ENCODE peak calls at places on chromosomes 12 and 14, in five cellular contexts. One of them, this sample, is unnamed.
A peak's percentile ranks its signal among the peaks of the same experiment; 100 is the strongest.

GRCh38 chr14:30472001-30472400 is 87.0 kb upstream of the G2E3 start:
- DNase-seq in H9: no peak
- DNase-seq in neuronal stem cell: no peak
- DNase-seq in mesenchymal stem cell: no peak
- DNase-seq in H1: no peak
- DNase-seq in this sample: no peak

GRCh38 chr14:89563503-89563902 is 146.5 kb upstream of the FOXN3 start:
- DNase-seq in H9: no peak
- DNase-seq in neuronal stem cell: no peak
- DNase-seq in mesenchymal stem cell: no peak
- DNase-seq in H1: no peak
- DNase-seq in this sample: no peak

GRCh38 chr12:59459966-59460365 is 135.9 kb upstream of the SLC16A7 start:
- DNase-seq in H9: no peak
- DNase-seq in neuronal stem cell: no peak
- DNase-seq in mesenchymal stem cell: no peak
- DNase-seq in H1: no peak
- DNase-seq in this sample: no peak

GRCh38 chr14:73752297-73752992 is 38.3 kb upstream of the PNMA1 start:
- DNase-seq in H9: peak; percentile 41
- DNase-seq in neuronal stem cell: no peak
- DNase-seq in mesenchymal stem cell: peak; percentile 60
- DNase-seq in H1: no peak
- DNase-seq in this sample: peak; percentile 88

GRCh38 chr14:83825836-83826235 is 1704.1 kb upstream of the FLRT2 start:
- DNase-seq in H9: no peak
- DNase-seq in neuronal stem cell: no peak
- DNase-seq in mesenchymal stem cell: no peak
- DNase-seq in H1: no peak
- DNase-seq in this sample: no peak

GRCh38 chr12:119819322-119819721 is 57.8 kb downstream of the CIT start:
- DNase-seq in H9: no peak
- DNase-seq in neuronal stem cell: no peak
- DNase-seq in mesenchymal stem cell: no peak
- DNase-seq in H1: no peak
- DNase-seq in this sample: no peak

GRCh38 chr14:104685216-104685997 is 4.0 kb upstream of the INF2 start:
- DNase-seq in H9: no peak
- DNase-seq in neuronal stem cell: no peak
- DNase-seq in mesenchymal stem cell: no peak
- DNase-seq in H1: no peak
- DNase-seq in this sample: peak; percentile 31

GRCh38 chr14:96616168-96616681 is 114.0 kb downstream of the PAPOLA start:
- DNase-seq in H9: peak; percentile 40
- DNase-seq in neuronal stem cell: no peak
- DNase-seq in mesenchymal stem cell: no peak
- DNase-seq in H1: no peak
- DNase-seq in this sample: no peak

GRCh38 chr14:81343701-81344100 is 56.4 kb downstream of the STON2 start:
- DNase-seq in H9: no peak
- DNase-seq in neuronal stem cell: no peak
- DNase-seq in mesenchymal stem cell: no peak
- DNase-seq in H1: no peak
- DNase-seq in this sample: no peak

GRCh38 chr12:19082365-19082911 is 47.1 kb upstream of the PLEKHA5 start:
- DNase-seq in H9: no peak
- DNase-seq in neuronal stem cell: no peak
- DNase-seq in mesenchymal stem cell: no peak
- DNase-seq in H1: no peak
- DNase-seq in this sample: no peak

GRCh38 chr12:91177380-91177779 is 5.2 kb downstream of the DCN start:
- DNase-seq in H9: no peak
- DNase-seq in neuronal stem cell: no peak
- DNase-seq in mesenchymal stem cell: peak; percentile 34
- DNase-seq in H1: no peak
- DNase-seq in this sample: no peak

GRCh38 chr12:76340680-76341435 is 7.4 kb downstream of the BBS10 start:
- DNase-seq in H9: no peak
- DNase-seq in neuronal stem cell: no peak
- DNase-seq in mesenchymal stem cell: peak; percentile 23
- DNase-seq in H1: no peak
- DNase-seq in this sample: no peak

DNA sequence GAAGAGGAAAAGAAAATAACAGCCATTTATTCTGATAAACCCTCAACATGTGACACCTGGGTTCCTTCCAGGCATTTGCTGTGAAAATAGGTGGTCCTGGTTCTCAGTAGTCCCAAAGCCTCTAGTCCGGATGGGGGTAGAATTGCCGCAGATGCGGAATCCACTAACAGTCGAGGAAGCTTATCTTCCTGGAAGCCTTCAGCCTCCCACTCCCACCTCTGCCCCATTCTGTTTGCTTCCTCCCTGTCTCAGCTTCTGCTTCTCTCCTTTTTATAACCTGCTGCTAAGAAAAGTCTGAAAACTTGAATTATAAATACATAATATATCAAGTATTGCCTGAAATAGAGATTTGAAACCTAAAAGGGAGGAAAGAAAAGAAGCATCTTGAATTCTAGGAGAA is 14.0 kb upstream of the MAP3K9 start:
- DNase-seq in H9: no peak
- DNase-seq in neuronal stem cell: no peak
- DNase-seq in mesenchymal stem cell: no peak
- DNase-seq in H1: no peak
- DNase-seq in this sample: no peak
- H2BK12ac ChIP-seq in H9: no peak overlapping the region
- H2BK12ac ChIP-seq in neuronal stem cell: no peak overlapping the region
- H2BK12ac ChIP-seq in mesenchymal stem cell: no peak overlapping the region
- H2BK12ac ChIP-seq in H1: peak overlapping the region; percentile 18
- H2BK12ac ChIP-seq in this sample: no peak overlapping the region

GRCh38 chr14:57933363-57933762 is 67.5 kb upstream of the SLC35F4 start:
- DNase-seq in H9: no peak
- DNase-seq in neuronal stem cell: no peak
- DNase-seq in mesenchymal stem cell: no peak
- DNase-seq in H1: no peak
- DNase-seq in this sample: no peak

GRCh38 chr14:57930241-57930975 is 64.5 kb upstream of the SLC35F4 start:
- DNase-seq in H9: no peak
- DNase-seq in neuronal stem cell: no peak
- DNase-seq in mesenchymal stem cell: no peak
- DNase-seq in H1: no peak
- DNase-seq in this sample: no peak

GRCh38 chr14:57928732-57929131 is 62.8 kb upstream of the SLC35F4 start:
- DNase-seq in H9: no peak
- DNase-seq in neuronal stem cell: no peak
- DNase-seq in mesenchymal stem cell: no peak
- DNase-seq in H1: no peak
- DNase-seq in this sample: no peak
- H3K4me2 ChIP-seq in H9: no peak overlapping the region
- H3K4me2 ChIP-seq in neuronal stem cell: no peak overlapping the region
- H3K4me2 ChIP-seq in mesenchymal stem cell: no peak overlapping the region
- H3K4me2 ChIP-seq in H1: no peak overlapping the region
- H3K4me2 ChIP-seq in this sample: no peak overlapping the region

DNA sequence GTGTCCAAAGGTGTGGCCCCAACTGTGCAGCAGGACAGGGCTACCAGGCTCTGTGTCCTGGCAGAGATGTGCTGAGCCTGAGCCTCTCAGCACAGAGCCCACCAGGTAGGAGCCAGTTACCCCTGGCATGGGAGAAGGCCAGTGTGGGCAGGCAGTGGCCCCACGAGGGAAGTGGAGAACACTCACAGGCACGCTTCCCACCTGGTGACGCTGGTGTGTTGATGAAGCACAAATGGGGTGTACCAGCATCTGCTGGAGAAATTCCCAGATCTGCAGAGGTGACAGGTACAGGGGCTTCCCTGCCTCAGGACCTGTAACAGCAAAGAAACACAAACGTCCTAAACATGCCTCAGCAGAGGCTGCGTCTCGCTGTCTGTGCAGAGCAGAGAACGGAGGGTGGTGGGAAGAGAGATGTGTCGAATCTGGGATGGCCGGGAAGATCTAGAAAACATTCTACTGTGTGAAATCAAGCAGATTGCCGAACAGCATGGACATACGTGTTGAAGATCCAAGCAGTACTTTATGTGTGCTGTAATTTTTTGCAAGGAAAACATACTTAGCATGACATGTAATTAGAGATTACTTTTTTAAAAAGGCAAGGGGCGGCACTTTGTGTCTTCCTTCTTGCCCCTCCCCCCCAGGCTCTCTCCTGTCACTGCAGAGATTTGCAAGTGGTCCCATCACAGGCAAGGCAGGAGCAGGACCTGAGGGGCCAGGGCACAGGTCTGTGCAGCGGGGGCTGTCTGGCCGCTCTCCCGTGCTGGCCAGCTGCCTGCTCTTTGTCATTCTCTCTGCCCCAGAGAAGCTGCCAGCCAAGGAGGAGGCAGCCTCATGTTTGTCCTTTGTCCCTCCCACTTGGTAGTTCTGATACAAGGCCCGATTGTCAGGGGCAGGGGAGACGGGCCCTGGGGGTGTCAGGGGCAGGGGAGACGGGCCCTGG is 17.3 kb downstream of the HIP1R start:
- DNase-seq in H9: no peak
- DNase-seq in neuronal stem cell: no peak
- DNase-seq in mesenchymal stem cell: no peak
- DNase-seq in H1: no peak
- DNase-seq in this sample: no peak
- H2BK12ac ChIP-seq in H9: no peak overlapping the region
- H2BK12ac ChIP-seq in neuronal stem cell: no peak overlapping the region
- H2BK12ac ChIP-seq in mesenchymal stem cell: no peak overlapping the region
- H2BK12ac ChIP-seq in H1: no peak overlapping the region
- H2BK12ac ChIP-seq in this sample: no peak overlapping the region

DNA sequence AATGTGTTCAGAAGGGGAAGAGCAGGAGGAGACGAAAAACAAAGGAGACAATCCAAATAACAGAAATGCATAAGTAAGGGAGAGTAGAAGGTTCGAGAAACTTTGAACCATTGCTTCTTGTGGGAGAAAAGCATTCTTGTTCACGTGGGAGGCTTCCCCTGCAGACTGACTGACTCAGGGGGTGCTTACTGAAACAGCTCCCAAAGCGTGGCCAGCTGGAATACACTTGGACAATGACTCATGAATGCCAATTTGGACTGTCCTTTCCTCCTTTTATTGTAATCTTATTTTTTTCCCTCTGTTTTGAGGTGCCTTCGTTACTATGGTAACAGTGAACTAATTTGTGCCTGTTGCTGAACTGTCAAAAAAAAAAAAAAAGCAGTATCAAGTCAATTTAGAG is 74.0 kb downstream of the NEDD1 start:
- DNase-seq in H9: no peak
- DNase-seq in neuronal stem cell: no peak
- DNase-seq in mesenchymal stem cell: peak; percentile 55
- DNase-seq in H1: no peak
- DNase-seq in this sample: no peak
- H3K4me2 ChIP-seq in H9: no peak overlapping the region
- H3K4me2 ChIP-seq in neuronal stem cell: no peak overlapping the region
- H3K4me2 ChIP-seq in mesenchymal stem cell: peak overlapping the region; percentile 23
- H3K4me2 ChIP-seq in H1: no peak overlapping the region
- H3K4me2 ChIP-seq in this sample: no peak overlapping the region

GRCh38 chr14:59067135-59067894 is 121.2 kb upstream of the DAAM1 start:
- DNase-seq in H9: no peak
- DNase-seq in neuronal stem cell: no peak
- DNase-seq in mesenchymal stem cell: peak; percentile 26
- DNase-seq in H1: no peak
- DNase-seq in this sample: no peak
- H2BK12ac ChIP-seq in H9: no peak overlapping the region
- H2BK12ac ChIP-seq in neuronal stem cell: no peak overlapping the region
- H2BK12ac ChIP-seq in mesenchymal stem cell: peak overlapping the region; percentile 39
- H2BK12ac ChIP-seq in H1: no peak overlapping the region
- H2BK12ac ChIP-seq in this sample: no peak overlapping the region

GRCh38 chr12:99281277-99281676 is 366.3 kb upstream of the GARIN6 start:
- DNase-seq in H9: no peak
- DNase-seq in neuronal stem cell: no peak
- DNase-seq in mesenchymal stem cell: no peak
- DNase-seq in H1: no peak
- DNase-seq in this sample: no peak

GRCh38 chr12:99282086-99282485 is 365.5 kb upstream of the GARIN6 start:
- DNase-seq in H9: no peak
- DNase-seq in neuronal stem cell: no peak
- DNase-seq in mesenchymal stem cell: no peak
- DNase-seq in H1: no peak
- DNase-seq in this sample: no peak

GRCh38 chr12:99287136-99287535 is 360.4 kb upstream of the GARIN6 start:
- DNase-seq in H9: no peak
- DNase-seq in neuronal stem cell: no peak
- DNase-seq in mesenchymal stem cell: no peak
- DNase-seq in H1: no peak
- DNase-seq in this sample: no peak

GRCh38 chr12:99282670-99283069 is 364.9 kb upstream of the GARIN6 start:
- DNase-seq in H9: no peak
- DNase-seq in neuronal stem cell: no peak
- DNase-seq in mesenchymal stem cell: no peak
- DNase-seq in H1: no peak
- DNase-seq in this sample: no peak

DNA sequence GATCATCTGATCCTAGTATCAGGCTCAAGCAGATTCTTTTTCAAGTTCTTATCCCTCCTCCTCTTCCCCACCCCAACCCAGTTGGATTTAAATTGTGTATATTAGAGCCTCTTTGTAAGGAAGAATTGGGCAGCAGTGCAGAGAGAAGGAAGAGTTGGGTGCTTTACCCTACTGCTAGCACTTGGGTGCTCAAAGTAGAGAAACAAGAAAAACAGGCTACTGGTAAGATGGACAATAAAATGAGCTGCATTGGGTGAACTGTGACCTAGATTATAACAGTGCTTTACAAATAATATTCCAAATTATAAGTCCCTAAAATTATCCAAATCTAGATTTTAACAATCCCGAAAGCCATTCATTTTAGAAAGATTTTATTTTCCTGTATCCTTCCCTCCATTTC is 363.4 kb upstream of the GARIN6 start:
- DNase-seq in H9: no peak
- DNase-seq in neuronal stem cell: no peak
- DNase-seq in mesenchymal stem cell: no peak
- DNase-seq in H1: no peak
- DNase-seq in this sample: no peak
- H3K4me2 ChIP-seq in H9: no peak overlapping the region
- H3K4me2 ChIP-seq in neuronal stem cell: no peak overlapping the region
- H3K4me2 ChIP-seq in mesenchymal stem cell: no peak overlapping the region
- H3K4me2 ChIP-seq in H1: no peak overlapping the region
- H3K4me2 ChIP-seq in this sample: no peak overlapping the region

GRCh38 chr14:94291159-94291905 is 1.7 kb downstream of the SERPINA10 start:
- DNase-seq in H9: no peak
- DNase-seq in neuronal stem cell: no peak
- DNase-seq in mesenchymal stem cell: no peak
- DNase-seq in H1: no peak
- DNase-seq in this sample: no peak
- H2BK12ac ChIP-seq in H9: no peak overlapping the region
- H2BK12ac ChIP-seq in neuronal stem cell: no peak overlapping the region
- H2BK12ac ChIP-seq in mesenchymal stem cell: no peak overlapping the region
- H2BK12ac ChIP-seq in H1: peak overlapping the region; percentile 17
- H2BK12ac ChIP-seq in this sample: no peak overlapping the region

GRCh38 chr12:40580346-40580745 is 111.9 kb upstream of the CNTN1 start:
- DNase-seq in H9: no peak
- DNase-seq in neuronal stem cell: no peak
- DNase-seq in mesenchymal stem cell: no peak
- DNase-seq in H1: no peak
- DNase-seq in this sample: no peak

GRCh38 chr12:40573024-40573423 is 119.2 kb upstream of the CNTN1 start:
- DNase-seq in H9: no peak
- DNase-seq in neuronal stem cell: no peak
- DNase-seq in mesenchymal stem cell: no peak
- DNase-seq in H1: no peak
- DNase-seq in this sample: no peak

GRCh38 chr12:40583743-40584142 is 108.5 kb upstream of the CNTN1 start:
- DNase-seq in H9: no peak
- DNase-seq in neuronal stem cell: no peak
- DNase-seq in mesenchymal stem cell: no peak
- DNase-seq in H1: no peak
- DNase-seq in this sample: no peak

GRCh38 chr12:40581889-40582288 is 110.3 kb upstream of the CNTN1 start:
- DNase-seq in H9: no peak
- DNase-seq in neuronal stem cell: no peak
- DNase-seq in mesenchymal stem cell: no peak
- DNase-seq in H1: no peak
- DNase-seq in this sample: no peak

GRCh38 chr12:40577834-40578233 is 114.4 kb upstream of the CNTN1 start:
- DNase-seq in H9: no peak
- DNase-seq in neuronal stem cell: no peak
- DNase-seq in mesenchymal stem cell: no peak
- DNase-seq in H1: no peak
- DNase-seq in this sample: no peak
- H3K4me2 ChIP-seq in H9: no peak overlapping the region
- H3K4me2 ChIP-seq in neuronal stem cell: no peak overlapping the region
- H3K4me2 ChIP-seq in mesenchymal stem cell: no peak overlapping the region
- H3K4me2 ChIP-seq in H1: no peak overlapping the region
- H3K4me2 ChIP-seq in this sample: no peak overlapping the region

This sample was measured in trophoblast cell.